ENCODE peak calls at places on chromosome 7, in eight cellular contexts. One of them, this sample, is unnamed.

GRCh38 chr7:70238171-70238575 is 639.9 kb downstream of the AUTS2 start:
- DNase-seq in pancreas: no peak
- DNase-seq in HCT116: no peak
- DNase-seq in B cell: peak; percentile 55
- DNase-seq in psoas muscle: no peak
- DNase-seq in A673: no peak
- DNase-seq in fibroblast of lung: no peak
- DNase-seq in hepatocyte: no peak
- DNase-seq in this sample: no peak

GRCh38 chr7:155361947-155362346 is 64.3 kb downstream of the INSIG1 start:
- DNase-seq in pancreas: no peak
- DNase-seq in HCT116: no peak
- DNase-seq in B cell: no peak
- DNase-seq in psoas muscle: no peak
- DNase-seq in A673: no peak
- DNase-seq in fibroblast of lung: no peak
- DNase-seq in hepatocyte: no peak
- DNase-seq in this sample: no peak

GRCh38 chr7:139570119-139570518 is 46.6 kb downstream of the CLEC2L start:
- DNase-seq in pancreas: no peak
- DNase-seq in HCT116: no peak
- DNase-seq in B cell: no peak
- DNase-seq in psoas muscle: no peak
- DNase-seq in A673: no peak
- DNase-seq in fibroblast of lung: no peak
- DNase-seq in hepatocyte: no peak
- DNase-seq in this sample: no peak

GRCh38 chr7:127913686-127914085 is 117.6 kb downstream of the LRRC4 start:
- DNase-seq in pancreas: no peak
- DNase-seq in HCT116: no peak
- DNase-seq in B cell: no peak
- DNase-seq in psoas muscle: no peak
- DNase-seq in A673: no peak
- DNase-seq in fibroblast of lung: peak; percentile 79
- DNase-seq in hepatocyte: no peak
- DNase-seq in this sample: no peak

GRCh38 chr7:142787783-142788182 is 17.0 kb downstream of the PRSS2 start:
- DNase-seq in pancreas: no peak
- DNase-seq in HCT116: no peak
- DNase-seq in B cell: no peak
- DNase-seq in psoas muscle: no peak
- DNase-seq in A673: no peak
- DNase-seq in fibroblast of lung: no peak
- DNase-seq in hepatocyte: no peak
- DNase-seq in this sample: no peak

GRCh38 chr7:20214787-20215669 is 2.2 kb downstream of the MACC1 start:
- DNase-seq in pancreas: no peak
- DNase-seq in HCT116: no peak
- DNase-seq in B cell: no peak
- DNase-seq in psoas muscle: no peak
- DNase-seq in A673: no peak
- DNase-seq in fibroblast of lung: no peak
- DNase-seq in hepatocyte: peak; percentile 53
- DNase-seq in this sample: peak; percentile 54

GRCh38 chr7:91940171-91940570 is 491 bp upstream of the AKAP9 start:
- DNase-seq in pancreas: no peak
- DNase-seq in HCT116: no peak
- DNase-seq in B cell: peak; percentile 57
- DNase-seq in psoas muscle: peak; percentile 18
- DNase-seq in A673: peak; percentile 52
- DNase-seq in fibroblast of lung: peak; percentile 24
- DNase-seq in hepatocyte: peak; percentile 43
- DNase-seq in this sample: peak; percentile 14

GRCh38 chr7:128191136-128191844 is 49.8 kb upstream of the LEP start:
- DNase-seq in pancreas: no peak
- DNase-seq in HCT116: no peak
- DNase-seq in B cell: no peak
- DNase-seq in psoas muscle: no peak
- DNase-seq in A673: no peak
- DNase-seq in fibroblast of lung: no peak
- DNase-seq in hepatocyte: no peak
- DNase-seq in this sample: no peak

GRCh38 chr7:34039033-34039432 is 133.7 kb downstream of the BMPER start:
- DNase-seq in pancreas: no peak
- DNase-seq in HCT116: no peak
- DNase-seq in B cell: no peak
- DNase-seq in psoas muscle: no peak
- DNase-seq in A673: no peak
- DNase-seq in fibroblast of lung: no peak
- DNase-seq in hepatocyte: no peak
- DNase-seq in this sample: no peak

GRCh38 chr7:80611779-80612178 is 26.7 kb upstream of the CD36 start:
- DNase-seq in pancreas: peak; percentile 44
- DNase-seq in HCT116: peak; percentile 21
- DNase-seq in B cell: no peak
- DNase-seq in psoas muscle: peak; percentile 38
- DNase-seq in A673: peak; percentile 49
- DNase-seq in fibroblast of lung: peak; percentile 76
- DNase-seq in hepatocyte: peak; percentile 40
- DNase-seq in this sample: peak; percentile 2

GRCh38 chr7:4840097-4840501 is 21.7 kb downstream of the PAPOLB start:
- DNase-seq in pancreas: no peak
- DNase-seq in HCT116: no peak
- DNase-seq in B cell: no peak
- DNase-seq in psoas muscle: no peak
- DNase-seq in A673: no peak
- DNase-seq in fibroblast of lung: no peak
- DNase-seq in hepatocyte: no peak
- DNase-seq in this sample: no peak

GRCh38 chr7:131727189-131727588 is 170.8 kb upstream of the PODXL start:
- DNase-seq in pancreas: no peak
- DNase-seq in HCT116: no peak
- DNase-seq in B cell: no peak
- DNase-seq in psoas muscle: no peak
- DNase-seq in A673: no peak
- DNase-seq in fibroblast of lung: no peak
- DNase-seq in hepatocyte: no peak
- DNase-seq in this sample: no peak

GRCh38 chr7:69962856-69963149 is 364.5 kb downstream of the AUTS2 start:
- DNase-seq in pancreas: no peak
- DNase-seq in HCT116: no peak
- DNase-seq in B cell: no peak
- DNase-seq in psoas muscle: no peak
- DNase-seq in A673: no peak
- DNase-seq in fibroblast of lung: peak; percentile 14
- DNase-seq in hepatocyte: no peak
- DNase-seq in this sample: no peak

GRCh38 chr7:84847790-84848189 is 339.1 kb downstream of the SEMA3D start:
- DNase-seq in pancreas: no peak
- DNase-seq in HCT116: no peak
- DNase-seq in B cell: no peak
- DNase-seq in psoas muscle: no peak
- DNase-seq in A673: no peak
- DNase-seq in fibroblast of lung: no peak
- DNase-seq in hepatocyte: no peak
- DNase-seq in this sample: no peak

GRCh38 chr7:124996778-124997177 is 67.2 kb upstream of the POT1 start:
- DNase-seq in pancreas: no peak
- DNase-seq in HCT116: no peak
- DNase-seq in B cell: peak; percentile 1
- DNase-seq in psoas muscle: no peak
- DNase-seq in A673: peak; percentile 34
- DNase-seq in fibroblast of lung: peak; percentile 33
- DNase-seq in hepatocyte: no peak
- DNase-seq in this sample: peak; percentile 14

GRCh38 chr7:78130443-78131200 is 332.0 kb downstream of the PHTF2 start:
- DNase-seq in pancreas: no peak
- DNase-seq in HCT116: no peak
- DNase-seq in B cell: no peak
- DNase-seq in psoas muscle: no peak
- DNase-seq in A673: no peak
- DNase-seq in fibroblast of lung: no peak
- DNase-seq in hepatocyte: no peak
- DNase-seq in this sample: no peak

GRCh38 chr7:144606231-144606630 is 202.7 kb upstream of the NOBOX start:
- DNase-seq in pancreas: no peak
- DNase-seq in HCT116: no peak
- DNase-seq in B cell: no peak
- DNase-seq in psoas muscle: no peak
- DNase-seq in A673: no peak
- DNase-seq in fibroblast of lung: no peak
- DNase-seq in hepatocyte: no peak
- DNase-seq in this sample: no peak
- TF ChIP-seq CTCF in pancreas: no peak
- TF ChIP-seq CTCF in HCT116: no peak
- TF ChIP-seq CTCF in B cell: no peak
- TF ChIP-seq CTCF in psoas muscle: no peak
- TF ChIP-seq CTCF in A673: no peak
- TF ChIP-seq CTCF in fibroblast of lung: no peak
- TF ChIP-seq CTCF in hepatocyte: no peak
- TF ChIP-seq CTCF in this sample: no peak

GRCh38 chr7:114218283-114218682 is 196.3 kb upstream of the FOXP2 start:
- DNase-seq in pancreas: no peak
- DNase-seq in HCT116: no peak
- DNase-seq in B cell: no peak
- DNase-seq in psoas muscle: no peak
- DNase-seq in A673: no peak
- DNase-seq in fibroblast of lung: no peak
- DNase-seq in hepatocyte: no peak
- DNase-seq in this sample: no peak

GRCh38 chr7:114212753-114213439 is 201.7 kb upstream of the FOXP2 start:
- DNase-seq in pancreas: no peak
- DNase-seq in HCT116: no peak
- DNase-seq in B cell: no peak
- DNase-seq in psoas muscle: no peak
- DNase-seq in A673: no peak
- DNase-seq in fibroblast of lung: peak; percentile 11
- DNase-seq in hepatocyte: no peak
- DNase-seq in this sample: no peak

GRCh38 chr7:114214454-114214853 is 200.2 kb upstream of the FOXP2 start:
- DNase-seq in pancreas: no peak
- DNase-seq in HCT116: no peak
- DNase-seq in B cell: no peak
- DNase-seq in psoas muscle: no peak
- DNase-seq in A673: no peak
- DNase-seq in fibroblast of lung: no peak
- DNase-seq in hepatocyte: no peak
- DNase-seq in this sample: no peak

DNA sequence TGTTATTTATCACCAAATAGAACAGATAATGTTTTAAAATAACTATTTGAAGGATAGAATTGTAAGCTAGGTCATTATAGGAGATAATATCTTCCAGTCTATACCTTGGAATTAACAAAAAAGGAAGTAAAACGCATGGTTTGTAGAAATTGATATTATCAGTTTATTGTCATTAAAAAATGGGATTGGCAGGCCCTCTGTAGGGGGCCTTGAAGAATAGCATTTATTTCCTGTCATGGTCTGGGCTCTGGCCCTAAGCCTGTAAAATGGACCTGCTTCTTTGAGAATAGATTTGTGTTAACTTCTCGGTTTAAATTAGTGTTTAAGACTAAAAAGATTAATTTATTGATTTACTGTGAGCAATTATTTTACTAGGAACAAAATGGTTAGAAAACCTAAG is 197.6 kb upstream of the FOXP2 start:
- DNase-seq in pancreas: no peak
- DNase-seq in HCT116: peak; percentile 7
- DNase-seq in B cell: no peak
- DNase-seq in psoas muscle: no peak
- DNase-seq in A673: no peak
- DNase-seq in fibroblast of lung: peak; percentile 9
- DNase-seq in hepatocyte: no peak
- DNase-seq in this sample: no peak
- TF ChIP-seq CTCF in pancreas: no peak
- TF ChIP-seq CTCF in HCT116: no peak
- TF ChIP-seq CTCF in B cell: no peak
- TF ChIP-seq CTCF in psoas muscle: no peak
- TF ChIP-seq CTCF in A673: no peak
- TF ChIP-seq CTCF in fibroblast of lung: no peak
- TF ChIP-seq CTCF in hepatocyte: no peak
- TF ChIP-seq CTCF in this sample: no peak

DNA sequence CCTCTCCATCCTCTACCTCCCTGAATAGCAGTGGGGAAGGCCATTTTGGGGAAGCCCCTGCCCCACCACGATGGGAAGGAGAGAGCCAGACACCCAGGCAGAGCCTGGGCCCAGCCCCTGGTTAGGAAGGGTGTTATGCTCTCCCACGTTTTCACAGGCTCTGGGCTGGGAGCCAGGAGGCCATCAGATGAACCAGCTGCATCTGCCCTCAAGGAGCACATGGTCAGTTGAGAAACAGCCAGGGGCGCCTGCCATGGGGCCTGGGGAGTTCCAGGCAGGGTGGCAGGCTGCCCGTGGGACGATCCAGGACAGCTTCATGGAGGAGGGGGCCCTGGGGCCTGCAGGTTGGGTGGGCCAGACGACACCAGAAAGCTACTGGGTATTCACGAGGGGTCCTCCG is 47.5 kb downstream of the CAMK2B start:
- DNase-seq in pancreas: no peak
- DNase-seq in HCT116: no peak
- DNase-seq in B cell: no peak
- DNase-seq in psoas muscle: peak; percentile 80
- DNase-seq in A673: no peak
- DNase-seq in fibroblast of lung: peak; percentile 59
- DNase-seq in hepatocyte: no peak
- DNase-seq in this sample: no peak
- TF ChIP-seq CTCF in pancreas: no peak
- TF ChIP-seq CTCF in HCT116: no peak
- TF ChIP-seq CTCF in B cell: no peak
- TF ChIP-seq CTCF in psoas muscle: no peak
- TF ChIP-seq CTCF in A673: no peak
- TF ChIP-seq CTCF in fibroblast of lung: no peak
- TF ChIP-seq CTCF in hepatocyte: no peak
- TF ChIP-seq CTCF in this sample: no peak

GRCh38 chr7:97002555-97003261 is 2.6 kb upstream of the DLX6 start:
- DNase-seq in pancreas: no peak
- DNase-seq in HCT116: no peak
- DNase-seq in B cell: no peak
- DNase-seq in psoas muscle: no peak
- DNase-seq in A673: no peak
- DNase-seq in fibroblast of lung: no peak
- DNase-seq in hepatocyte: no peak
- DNase-seq in this sample: no peak

GRCh38 chr7:97001656-97002554 is 3.4 kb upstream of the DLX6 start:
- DNase-seq in pancreas: no peak
- DNase-seq in HCT116: no peak
- DNase-seq in B cell: no peak
- DNase-seq in psoas muscle: no peak
- DNase-seq in A673: no peak
- DNase-seq in fibroblast of lung: no peak
- DNase-seq in hepatocyte: no peak
- DNase-seq in this sample: no peak

GRCh38 chr7:97003262-97004236 is 1.8 kb upstream of the DLX6 start:
- DNase-seq in pancreas: no peak
- DNase-seq in HCT116: no peak
- DNase-seq in B cell: no peak
- DNase-seq in psoas muscle: no peak
- DNase-seq in A673: no peak
- DNase-seq in fibroblast of lung: no peak
- DNase-seq in hepatocyte: no peak
- DNase-seq in this sample: no peak

GRCh38 chr7:96998765-96999164 is 6.6 kb upstream of the DLX6 start:
- DNase-seq in pancreas: no peak
- DNase-seq in HCT116: no peak
- DNase-seq in B cell: no peak
- DNase-seq in psoas muscle: no peak
- DNase-seq in A673: no peak
- DNase-seq in fibroblast of lung: no peak
- DNase-seq in hepatocyte: no peak
- DNase-seq in this sample: no peak

GRCh38 chr7:97001221-97001620 is 4.1 kb upstream of the DLX6 start:
- DNase-seq in pancreas: no peak
- DNase-seq in HCT116: no peak
- DNase-seq in B cell: no peak
- DNase-seq in psoas muscle: no peak
- DNase-seq in A673: no peak
- DNase-seq in fibroblast of lung: no peak
- DNase-seq in hepatocyte: no peak
- DNase-seq in this sample: no peak
- TF ChIP-seq CTCF in pancreas: no peak
- TF ChIP-seq CTCF in HCT116: no peak
- TF ChIP-seq CTCF in B cell: no peak
- TF ChIP-seq CTCF in psoas muscle: no peak
- TF ChIP-seq CTCF in A673: no peak
- TF ChIP-seq CTCF in fibroblast of lung: no peak
- TF ChIP-seq CTCF in hepatocyte: no peak
- TF ChIP-seq CTCF in this sample: no peak

This sample was measured in Calu3.